ENCODE peak calls at places on chromosomes 1 and 21, in ten cellular contexts. R is heart left ventricle; G is GM23248; H is upper lobe of right lung; Y is PC-3; U is brain microvascular endothelial cell; Z is upper lobe of left lung; P is CD4-positive, alpha-beta memory T cell; M is body of pancreas; I is mammary epithelial cell. J is an unnamed sample. For H3K27me3 and H3K36me3, the result is how much of the 10 kb centered on the place peaks cover.

GRCh38 chr1:210483821-210484220 is 155.1 kb downstream of the HHAT start:
- DNase-seq in R (no peak), G (no peak), H (no peak), Y (no peak), U (no peak), Z (no peak), P (no peak), M (no peak), I (peak), J (no peak)

GRCh38 chr1:230916607-230917283 is 48.4 kb upstream of the C1orf198 start:
- DNase-seq in R (no peak), G (no peak), H (no peak), Y (no peak), U (no peak), Z (no peak), P (no peak), M (no peak), I (no peak), J (no peak)

GRCh38 chr21:32207096-32207716 is 71.6 kb downstream of the MIS18A start:
- DNase-seq in R (no peak), G (no peak), H (no peak), Y (no peak), U (no peak), Z (no peak), P (no peak), M (no peak), I (no peak), J (no peak)

GRCh38 chr1:53740621-53741105 is 1.7 kb upstream of the GLIS1 start:
- DNase-seq in R (no peak), G (peak), H (no peak), Y (peak), U (peak), Z (no peak), P (no peak), M (no peak), I (no peak), J (no peak)

GRCh38 chr1:224632381-224632871 is 16.3 kb downstream of the CNIH3 start:
- DNase-seq in R (no peak), G (peak), H (no peak), Y (peak), U (peak), Z (no peak), P (no peak), M (peak), I (no peak), J (no peak)

GRCh38 chr1:24102966-24103365 is 9.0 kb downstream of the MYOM3 start:
- DNase-seq in R (peak), G (no peak), H (no peak), Y (no peak), U (no peak), Z (no peak), P (no peak), M (peak), I (no peak), J (no peak)

GRCh38 chr1:52225174-52225573 is 83.3 kb downstream of the ZFYVE9 start:
- DNase-seq in R (no peak), G (peak), H (no peak), Y (no peak), U (no peak), Z (no peak), P (no peak), M (no peak), I (no peak), J (no peak)

GRCh38 chr1:16013220-16013907 is 4.5 kb downstream of the HSPB7 start:
- DNase-seq in R (peak), G (peak), H (no peak), Y (peak), U (peak), Z (peak), P (no peak), M (peak), I (peak), J (no peak)

GRCh38 chr1:21931171-21932093 is 5.7 kb downstream of the HSPG2 start:
- DNase-seq in R (peak), G (peak), H (peak), Y (peak), U (peak), Z (peak), P (no peak), M (peak), I (peak), J (peak)

GRCh38 chr1:93399781-93400180 is 48.1 kb upstream of the FNBP1L start:
- DNase-seq in R (no peak), G (no peak), H (no peak), Y (peak), U (no peak), Z (no peak), P (no peak), M (no peak), I (no peak), J (no peak)

GRCh38 chr1:165228676-165229075 is 127.8 kb downstream of the LMX1A start:
- DNase-seq in R (no peak), G (peak), H (no peak), Y (peak), U (peak), Z (no peak), P (no peak), M (no peak), I (peak), J (no peak)

GRCh38 chr1:80181418-80181817 is 1174.9 kb upstream of the ADGRL4 start:
- DNase-seq in R (no peak), G (no peak), H (no peak), Y (no peak), U (no peak), Z (no peak), P (no peak), M (no peak), I (no peak), J (no peak)

GRCh38 chr1:12472798-12473551 is 145.0 kb downstream of the DHRS3 start:
- DNase-seq in R (no peak), G (no peak), H (no peak), Y (no peak), U (peak), Z (peak), P (peak), M (no peak), I (no peak), J (no peak)

GRCh38 chr1:160169553-160170399 is 18.4 kb downstream of the ATP1A4 start:
- DNase-seq in R (no peak), G (no peak), H (no peak), Y (no peak), U (no peak), Z (no peak), P (no peak), M (no peak), I (no peak), J (no peak)
- H3K27me3 ChIP-seq in R (under half), G (under half), H (under half), Y (under half), U (under half), Z (under half), P (under half), M (under half), I (under half), J (under half)

GRCh38 chr1:103101399-103101798 is 6.9 kb downstream of the COL11A1 start:
- DNase-seq in R (no peak), G (no peak), H (no peak), Y (no peak), U (no peak), Z (no peak), P (no peak), M (no peak), I (no peak), J (no peak)
- H3K36me3 ChIP-seq in R (under half), G (under half), H (under half), Y (under half), U (under half), Z (under half), P (under half), M (under half), I (under half), J (under half)

GRCh38 chr1:47229884-47230691 is 1.9 kb downstream of the TAL1 start:
- DNase-seq in R (no peak), G (no peak), H (no peak), Y (no peak), U (no peak), Z (no peak), P (no peak), M (no peak), I (no peak), J (no peak)
- H3K27me3 ChIP-seq in R (half or more), G (half or more), H (half or more), Y (under half), U (half or more), Z (under half), P (half or more), M (under half), I (half or more), J (half or more)

DNA sequence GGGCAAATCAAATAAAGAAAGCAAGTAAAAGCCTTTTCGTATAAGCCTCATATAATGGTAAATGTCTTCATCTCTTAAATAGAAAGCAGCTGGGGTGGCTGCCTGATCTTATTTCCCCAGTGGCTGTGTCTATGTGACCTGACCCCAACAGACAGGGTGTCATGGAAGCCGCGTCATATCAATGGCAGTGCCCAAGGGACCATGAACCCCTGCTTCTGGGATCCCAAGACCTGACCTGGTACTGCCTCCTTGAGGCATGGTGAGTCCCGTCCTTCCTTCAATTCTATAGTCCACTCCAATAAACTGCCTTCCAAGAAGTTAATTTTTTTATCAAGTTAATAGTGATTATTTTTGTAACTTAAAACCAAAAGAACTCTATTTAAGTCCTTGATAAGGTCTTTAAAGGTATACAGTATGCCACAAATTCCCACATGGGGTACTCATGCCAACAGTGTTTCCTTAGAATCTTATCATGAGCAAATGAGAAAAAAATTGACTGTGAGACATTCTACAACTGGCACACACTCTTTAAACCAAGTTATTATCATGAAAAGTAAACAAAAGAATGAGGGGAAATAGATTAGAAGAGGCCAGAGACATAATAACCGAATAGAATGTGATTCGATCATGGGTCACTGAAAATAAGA is 104.6 kb downstream of the ADSS2 start:
- DNase-seq in R (no peak), G (no peak), H (no peak), Y (peak), U (no peak), Z (no peak), P (no peak), M (peak), I (no peak), J (no peak)
- H3K36me3 ChIP-seq in R (under half), G (under half), H (under half), Y (under half), U (under half), Z (under half), P (under half), M (under half), I (under half), J (under half)